ENCODE peak calls at places on chromosome 16, in eight cellular contexts. One of them, this sample, is unnamed.
A peak's percentile ranks its signal among the peaks of the same experiment; 100 is the strongest.

GRCh38 chr16:50037791-50038190 is 12.8 kb downstream of the CNEP1R1 start:
- DNase-seq in transverse colon: no peak
- DNase-seq in stomach: no peak
- DNase-seq in endothelial cell of umbilical vein: no peak
- DNase-seq in breast epithelium: no peak
- DNase-seq in prostate gland: no peak
- DNase-seq in H1: no peak
- DNase-seq in HCT116: no peak
- DNase-seq in this sample: no peak

GRCh38 chr16:72298947-72299346 is 127.0 kb upstream of the PMFBP1 start:
- DNase-seq in transverse colon: no peak
- DNase-seq in stomach: no peak
- DNase-seq in endothelial cell of umbilical vein: no peak
- DNase-seq in breast epithelium: no peak
- DNase-seq in prostate gland: no peak
- DNase-seq in H1: no peak
- DNase-seq in HCT116: no peak
- DNase-seq in this sample: no peak

GRCh38 chr16:20968765-20969164 is 68.2 kb downstream of the LYRM1 start:
- DNase-seq in transverse colon: no peak
- DNase-seq in stomach: no peak
- DNase-seq in endothelial cell of umbilical vein: no peak
- DNase-seq in breast epithelium: no peak
- DNase-seq in prostate gland: no peak
- DNase-seq in H1: no peak
- DNase-seq in HCT116: no peak
- DNase-seq in this sample: no peak

GRCh38 chr16:27289669-27290068 is 21.1 kb upstream of the NSMCE1 start:
- DNase-seq in transverse colon: no peak
- DNase-seq in stomach: no peak
- DNase-seq in endothelial cell of umbilical vein: no peak
- DNase-seq in breast epithelium: no peak
- DNase-seq in prostate gland: no peak
- DNase-seq in H1: no peak
- DNase-seq in HCT116: no peak
- DNase-seq in this sample: no peak

GRCh38 chr16:75566040-75566888 is at the start of gene GABARAPL2:
- DNase-seq in transverse colon: peak; percentile 90
- DNase-seq in stomach: peak; percentile 86
- DNase-seq in endothelial cell of umbilical vein: peak; percentile 84
- DNase-seq in breast epithelium: peak; percentile 75
- DNase-seq in prostate gland: peak; percentile 76
- DNase-seq in H1: peak; percentile 63
- DNase-seq in HCT116: peak; percentile 50
- DNase-seq in this sample: no peak

GRCh38 chr16:50326835-50327465 is 41.8 kb downstream of the BRD7 start:
- DNase-seq in transverse colon: no peak
- DNase-seq in stomach: no peak
- DNase-seq in endothelial cell of umbilical vein: no peak
- DNase-seq in breast epithelium: no peak
- DNase-seq in prostate gland: no peak
- DNase-seq in H1: no peak
- DNase-seq in HCT116: peak; percentile 31
- DNase-seq in this sample: no peak

GRCh38 chr16:89709166-89709565 is 7.7 kb upstream of the SPATA2L start:
- DNase-seq in transverse colon: no peak
- DNase-seq in stomach: no peak
- DNase-seq in endothelial cell of umbilical vein: no peak
- DNase-seq in breast epithelium: no peak
- DNase-seq in prostate gland: no peak
- DNase-seq in H1: no peak
- DNase-seq in HCT116: no peak
- DNase-seq in this sample: no peak

GRCh38 chr16:52068447-52069074 is 478.4 kb downstream of the TOX3 start:
- DNase-seq in transverse colon: peak; percentile 41
- DNase-seq in stomach: peak; percentile 35
- DNase-seq in endothelial cell of umbilical vein: no peak
- DNase-seq in breast epithelium: no peak
- DNase-seq in prostate gland: peak; percentile 36
- DNase-seq in H1: peak; percentile 3
- DNase-seq in HCT116: no peak
- DNase-seq in this sample: no peak

GRCh38 chr16:68281368-68282063 is 17.2 kb downstream of the SLC7A6 start:
- DNase-seq in transverse colon: no peak
- DNase-seq in stomach: no peak
- DNase-seq in endothelial cell of umbilical vein: no peak
- DNase-seq in breast epithelium: no peak
- DNase-seq in prostate gland: no peak
- DNase-seq in H1: no peak
- DNase-seq in HCT116: no peak
- DNase-seq in this sample: no peak

GRCh38 chr16:87552772-87553171 is 49.5 kb upstream of the JPH3 start:
- DNase-seq in transverse colon: no peak
- DNase-seq in stomach: no peak
- DNase-seq in endothelial cell of umbilical vein: no peak
- DNase-seq in breast epithelium: no peak
- DNase-seq in prostate gland: no peak
- DNase-seq in H1: no peak
- DNase-seq in HCT116: no peak
- DNase-seq in this sample: no peak

GRCh38 chr16:75122609-75123008 is 6.0 kb upstream of the LDHD start:
- DNase-seq in transverse colon: no peak
- DNase-seq in stomach: no peak
- DNase-seq in endothelial cell of umbilical vein: no peak
- DNase-seq in breast epithelium: no peak
- DNase-seq in prostate gland: no peak
- DNase-seq in H1: no peak
- DNase-seq in HCT116: no peak
- DNase-seq in this sample: no peak

GRCh38 chr16:51968756-51969155 is 578.2 kb downstream of the TOX3 start:
- DNase-seq in transverse colon: no peak
- DNase-seq in stomach: no peak
- DNase-seq in endothelial cell of umbilical vein: no peak
- DNase-seq in breast epithelium: no peak
- DNase-seq in prostate gland: no peak
- DNase-seq in H1: no peak
- DNase-seq in HCT116: no peak
- DNase-seq in this sample: no peak

GRCh38 chr16:49061315-49061714 is 220.3 kb downstream of the CBLN1 start:
- DNase-seq in transverse colon: no peak
- DNase-seq in stomach: no peak
- DNase-seq in endothelial cell of umbilical vein: no peak
- DNase-seq in breast epithelium: no peak
- DNase-seq in prostate gland: no peak
- DNase-seq in H1: no peak
- DNase-seq in HCT116: no peak
- DNase-seq in this sample: peak; percentile 69

GRCh38 chr16:77158293-77158692 is 32.7 kb upstream of the MON1B start:
- DNase-seq in transverse colon: no peak
- DNase-seq in stomach: no peak
- DNase-seq in endothelial cell of umbilical vein: no peak
- DNase-seq in breast epithelium: no peak
- DNase-seq in prostate gland: no peak
- DNase-seq in H1: no peak
- DNase-seq in HCT116: no peak
- DNase-seq in this sample: no peak

GRCh38 chr16:85436636-85437160 is 176.4 kb upstream of the GSE1 start:
- DNase-seq in transverse colon: peak; percentile 81
- DNase-seq in stomach: peak; percentile 57
- DNase-seq in endothelial cell of umbilical vein: no peak
- DNase-seq in breast epithelium: no peak
- DNase-seq in prostate gland: peak; percentile 31
- DNase-seq in H1: peak; percentile 74
- DNase-seq in HCT116: no peak
- DNase-seq in this sample: no peak

GRCh38 chr16:61872778-61873119 is 163.5 kb downstream of the CDH8 start:
- DNase-seq in transverse colon: no peak
- DNase-seq in stomach: no peak
- DNase-seq in endothelial cell of umbilical vein: no peak
- DNase-seq in breast epithelium: no peak
- DNase-seq in prostate gland: no peak
- DNase-seq in H1: no peak
- DNase-seq in HCT116: no peak
- DNase-seq in this sample: no peak

DNA sequence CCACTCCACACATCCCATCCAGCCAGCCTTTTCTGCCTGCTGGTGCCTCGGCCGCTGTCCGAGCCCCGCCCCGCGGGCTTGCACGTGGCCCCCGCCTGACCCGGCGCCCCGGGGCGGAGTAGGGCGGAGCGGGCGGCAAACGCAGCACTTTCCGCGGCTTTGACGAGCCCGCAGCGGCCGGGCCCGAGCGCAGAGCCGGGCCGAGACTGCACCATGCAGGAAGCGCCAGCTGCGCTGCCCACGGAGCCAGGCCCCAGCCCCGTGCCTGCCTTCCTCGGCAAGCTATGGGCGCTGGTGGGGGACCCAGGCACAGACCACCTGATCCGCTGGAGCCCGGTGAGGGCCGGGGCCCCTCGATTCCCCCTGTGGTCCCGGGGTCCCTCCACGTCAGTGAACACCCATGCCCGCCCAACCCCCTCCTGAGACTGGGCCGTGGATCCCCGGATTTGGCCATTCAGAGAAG is at the start of gene HSF4:
- DNase-seq in transverse colon: peak; percentile 79
- DNase-seq in stomach: peak; percentile 79
- DNase-seq in endothelial cell of umbilical vein: no peak
- DNase-seq in breast epithelium: no peak
- DNase-seq in prostate gland: peak; percentile 34
- DNase-seq in H1: no peak
- DNase-seq in HCT116: no peak
- DNase-seq in this sample: no peak
- TF ChIP-seq POLR2A in transverse colon: peak; percentile 7
- TF ChIP-seq POLR2A in stomach: no peak
- TF ChIP-seq POLR2A in endothelial cell of umbilical vein: no peak
- TF ChIP-seq POLR2A in breast epithelium: no peak
- TF ChIP-seq POLR2A in prostate gland: peak; percentile 31
- TF ChIP-seq POLR2A in H1: no peak
- TF ChIP-seq POLR2A in HCT116: no peak
- TF ChIP-seq POLR2A in this sample: peak; percentile 35

DNA sequence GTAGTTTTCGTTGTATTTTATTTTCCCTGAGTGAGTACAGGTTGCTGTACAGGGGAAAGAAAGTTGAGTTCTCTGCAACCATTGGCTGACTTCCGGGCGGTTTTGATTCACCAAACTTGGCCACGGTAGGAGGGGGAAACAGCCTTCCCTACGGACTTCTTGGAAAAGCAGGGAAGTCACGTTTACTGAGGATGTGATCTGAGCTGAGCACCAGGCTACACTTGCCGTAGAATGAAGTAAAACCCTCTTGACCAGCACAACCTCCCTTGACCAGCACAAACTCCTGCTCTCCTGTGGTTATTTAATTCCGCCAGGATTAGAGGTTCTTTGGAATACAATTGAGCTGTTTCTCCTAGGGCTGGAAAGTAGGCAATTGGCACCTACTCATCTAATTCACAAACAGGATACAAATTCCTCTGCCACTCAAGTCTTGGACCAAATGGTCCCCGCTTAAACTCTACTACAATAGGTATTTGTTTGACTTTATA is 242.0 kb upstream of the RBFOX1 start:
- DNase-seq in transverse colon: no peak
- DNase-seq in stomach: no peak
- DNase-seq in endothelial cell of umbilical vein: no peak
- DNase-seq in breast epithelium: no peak
- DNase-seq in prostate gland: no peak
- DNase-seq in H1: no peak
- DNase-seq in HCT116: no peak
- DNase-seq in this sample: no peak
- H3K27ac ChIP-seq in transverse colon: no peak overlapping the region
- H3K27ac ChIP-seq in stomach: no peak overlapping the region
- H3K27ac ChIP-seq in endothelial cell of umbilical vein: no peak overlapping the region
- H3K27ac ChIP-seq in breast epithelium: no peak overlapping the region
- H3K27ac ChIP-seq in prostate gland: no peak overlapping the region
- H3K27ac ChIP-seq in H1: no peak overlapping the region
- H3K27ac ChIP-seq in HCT116: no peak overlapping the region
- H3K27ac ChIP-seq in this sample: no peak overlapping the region

GRCh38 chr16:1539720-1540555 is 6.5 kb downstream of the TMEM204 start:
- DNase-seq in transverse colon: no peak
- DNase-seq in stomach: no peak
- DNase-seq in endothelial cell of umbilical vein: no peak
- DNase-seq in breast epithelium: no peak
- DNase-seq in prostate gland: no peak
- DNase-seq in H1: no peak
- DNase-seq in HCT116: no peak
- DNase-seq in this sample: no peak

GRCh38 chr16:1542533-1542932 is 9.1 kb downstream of the TMEM204 start:
- DNase-seq in transverse colon: no peak
- DNase-seq in stomach: no peak
- DNase-seq in endothelial cell of umbilical vein: no peak
- DNase-seq in breast epithelium: no peak
- DNase-seq in prostate gland: no peak
- DNase-seq in H1: no peak
- DNase-seq in HCT116: no peak
- DNase-seq in this sample: no peak

GRCh38 chr16:1540556-1540855 is 7.0 kb downstream of the TMEM204 start:
- DNase-seq in transverse colon: no peak
- DNase-seq in stomach: no peak
- DNase-seq in endothelial cell of umbilical vein: no peak
- DNase-seq in breast epithelium: no peak
- DNase-seq in prostate gland: no peak
- DNase-seq in H1: no peak
- DNase-seq in HCT116: no peak
- DNase-seq in this sample: no peak

GRCh38 chr16:1542166-1542500 is 8.7 kb downstream of the TMEM204 start:
- DNase-seq in transverse colon: no peak
- DNase-seq in stomach: no peak
- DNase-seq in endothelial cell of umbilical vein: no peak
- DNase-seq in breast epithelium: no peak
- DNase-seq in prostate gland: no peak
- DNase-seq in H1: no peak
- DNase-seq in HCT116: no peak
- DNase-seq in this sample: no peak

GRCh38 chr16:1541293-1542165 is 8.1 kb downstream of the TMEM204 start:
- DNase-seq in transverse colon: no peak
- DNase-seq in stomach: no peak
- DNase-seq in endothelial cell of umbilical vein: no peak
- DNase-seq in breast epithelium: no peak
- DNase-seq in prostate gland: no peak
- DNase-seq in H1: no peak
- DNase-seq in HCT116: no peak
- DNase-seq in this sample: no peak
- TF ChIP-seq POLR2AphosphoS5 in transverse colon: no peak
- TF ChIP-seq POLR2AphosphoS5 in stomach: no peak
- TF ChIP-seq POLR2AphosphoS5 in endothelial cell of umbilical vein: no peak
- TF ChIP-seq POLR2AphosphoS5 in breast epithelium: no peak
- TF ChIP-seq POLR2AphosphoS5 in prostate gland: no peak
- TF ChIP-seq POLR2AphosphoS5 in H1: no peak
- TF ChIP-seq POLR2AphosphoS5 in HCT116: no peak
- TF ChIP-seq POLR2AphosphoS5 in this sample: no peak

DNA sequence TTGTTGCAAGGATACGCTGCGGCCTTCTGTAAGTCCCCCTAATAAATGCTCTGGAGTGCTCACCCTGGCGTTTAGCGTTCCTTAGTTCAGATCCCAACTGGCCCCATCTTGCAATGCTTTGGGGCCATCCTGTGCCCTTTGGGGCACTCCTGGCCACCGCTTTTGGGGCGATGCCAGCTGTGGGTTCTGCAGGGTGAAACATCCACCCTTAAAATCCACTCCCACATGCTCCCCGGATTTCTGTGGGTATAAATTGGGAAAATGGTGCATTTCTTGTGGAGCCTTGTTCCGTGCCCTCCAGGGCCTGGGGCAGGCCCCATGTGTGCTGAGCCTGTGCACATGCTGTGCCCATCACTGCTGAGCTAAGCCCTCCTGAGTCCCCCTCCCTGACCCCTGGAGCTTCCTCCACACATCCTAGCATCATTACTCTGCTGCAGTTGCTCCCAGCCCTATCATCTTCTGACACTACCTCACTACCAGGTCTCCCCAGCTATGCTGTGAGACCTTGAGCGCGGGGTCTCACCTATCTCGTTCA is 6.0 kb downstream of the MSRB1 start:
- DNase-seq in transverse colon: no peak
- DNase-seq in stomach: no peak
- DNase-seq in endothelial cell of umbilical vein: no peak
- DNase-seq in breast epithelium: no peak
- DNase-seq in prostate gland: no peak
- DNase-seq in H1: no peak
- DNase-seq in HCT116: no peak
- DNase-seq in this sample: no peak
- TF ChIP-seq POLR2A in transverse colon: no peak
- TF ChIP-seq POLR2A in stomach: no peak
- TF ChIP-seq POLR2A in endothelial cell of umbilical vein: no peak
- TF ChIP-seq POLR2A in breast epithelium: no peak
- TF ChIP-seq POLR2A in prostate gland: no peak
- TF ChIP-seq POLR2A in H1: no peak
- TF ChIP-seq POLR2A in HCT116: no peak
- TF ChIP-seq POLR2A in this sample: no peak